ENCODE peak calls at places on chromosomes 12 and 14, in seven cellular contexts. W, K, Y, O, Q, X and A are unnamed samples.

GRCh38 chr14:79583738-79584405 is 627.4 kb downstream of the DIO2 start:
- DNase-seq in W (no peak), K (no peak), Y (no peak), O (no peak), Q (peak), X (no peak), A (no peak)

GRCh38 chr14:106694638-106695393 is 1168.4 kb downstream of the TMEM121 start:
- DNase-seq in W (peak), K (no peak), Y (no peak), O (no peak), Q (no peak), X (no peak), A (no peak)

GRCh38 chr14:99755629-99756603 is 37.3 kb upstream of the EML1 start:
- DNase-seq in W (no peak), K (no peak), Y (peak), O (peak), Q (peak), X (no peak), A (peak)

GRCh38 chr14:38254565-38255407 is 1.1 kb downstream of the CLEC14A start:
- DNase-seq in W (no peak), K (peak), Y (no peak), O (no peak), Q (no peak), X (no peak), A (no peak)

GRCh38 chr14:58362798-58363412 is 32.8 kb upstream of the TOMM20L start:
- DNase-seq in W (no peak), K (peak), Y (no peak), O (peak), Q (no peak), X (peak), A (no peak)

GRCh38 chr12:85076688-85077430 is 40.7 kb downstream of the LRRIQ1 start:
- DNase-seq in W (no peak), K (peak), Y (no peak), O (peak), Q (peak), X (peak), A (no peak)

GRCh38 chr12:79689041-79689476 is 1.7 kb downstream of the PAWR start:
- DNase-seq in W (no peak), K (no peak), Y (no peak), O (no peak), Q (no peak), X (peak), A (no peak)

GRCh38 chr14:69571879-69572633 is 2.6 kb downstream of the CCDC177 start:
- DNase-seq in W (peak), K (no peak), Y (no peak), O (no peak), Q (no peak), X (no peak), A (no peak)

GRCh38 chr12:95601626-95602025 is 50.4 kb upstream of the USP44 start:
- DNase-seq in W (no peak), K (no peak), Y (no peak), O (peak), Q (no peak), X (no peak), A (no peak)

GRCh38 chr14:31025335-31026075 is at the start of gene AP4S1:
- DNase-seq in W (peak), K (peak), Y (peak), O (peak), Q (no peak), X (peak), A (no peak)

GRCh38 chr12:41940571-41940970 is 204.1 kb downstream of the GXYLT1 start:
- DNase-seq in W (no peak), K (no peak), Y (no peak), O (no peak), Q (no peak), X (no peak), A (no peak)

GRCh38 chr14:60151715-60152114 is 13.5 kb downstream of the DHRS7 start:
- DNase-seq in W (no peak), K (no peak), Y (peak), O (peak), Q (peak), X (peak), A (peak)

GRCh38 chr12:12427568-12427967 is 70.7 kb downstream of the BORCS5 start:
- DNase-seq in W (no peak), K (no peak), Y (no peak), O (no peak), Q (no peak), X (no peak), A (no peak)

GRCh38 chr12:78328524-78328923 is 497.8 kb downstream of the NAV3 start:
- DNase-seq in W (no peak), K (no peak), Y (no peak), O (no peak), Q (no peak), X (no peak), A (no peak)

GRCh38 chr12:88237954-88238353 is 95.8 kb downstream of the TMTC3 start:
- DNase-seq in W (no peak), K (no peak), Y (no peak), O (no peak), Q (no peak), X (peak), A (no peak)

GRCh38 chr14:70884595-70885342 is 22.5 kb upstream of the PCNX1 start:
- DNase-seq in W (no peak), K (no peak), Y (no peak), O (no peak), Q (no peak), X (no peak), A (no peak)

GRCh38 chr12:121796855-121797751 is 3.6 kb upstream of the RHOF start:
- DNase-seq in W (no peak), K (peak), Y (peak), O (peak), Q (no peak), X (no peak), A (peak)

GRCh38 chr12:63945777-63946176 is 101.3 kb downstream of the SRGAP1 start:
- DNase-seq in W (no peak), K (no peak), Y (no peak), O (no peak), Q (no peak), X (no peak), A (no peak)

GRCh38 chr12:10235761-10236631 is 23.3 kb downstream of the GABARAPL1 start:
- DNase-seq in W (no peak), K (peak), Y (no peak), O (peak), Q (no peak), X (peak), A (no peak)

GRCh38 chr14:81565441-81566290 is 32.0 kb upstream of the SEL1L start:
- DNase-seq in W (peak), K (peak), Y (no peak), O (peak), Q (no peak), X (peak), A (no peak)

GRCh38 chr14:74984241-74985027 is 18.3 kb upstream of the EIF2B2 start:
- DNase-seq in W (no peak), K (peak), Y (no peak), O (no peak), Q (no peak), X (no peak), A (no peak)

GRCh38 chr12:94954029-94954685 is 49.3 kb downstream of the NDUFA12 start:
- DNase-seq in W (no peak), K (no peak), Y (no peak), O (no peak), Q (no peak), X (peak), A (no peak)

GRCh38 chr12:120687570-120688289 is 781 bp downstream of the MLEC start:
- DNase-seq in W (no peak), K (peak), Y (no peak), O (peak), Q (no peak), X (peak), A (no peak)

GRCh38 chr12:4506430-4506829 is 32.3 kb upstream of the RAD51AP1 start:
- DNase-seq in W (no peak), K (no peak), Y (no peak), O (no peak), Q (no peak), X (no peak), A (no peak)

GRCh38 chr12:124917841-124918621 is 3.6 kb upstream of the UBC start:
- DNase-seq in W (no peak), K (no peak), Y (no peak), O (no peak), Q (no peak), X (no peak), A (no peak)

GRCh38 chr12:3122841-3123678 is 45.9 kb downstream of the TSPAN9 start:
- DNase-seq in W (no peak), K (no peak), Y (no peak), O (peak), Q (peak), X (no peak), A (peak)

GRCh38 chr12:26465419-26466097 is 270.2 kb downstream of the SSPN start:
- DNase-seq in W (no peak), K (peak), Y (no peak), O (no peak), Q (no peak), X (no peak), A (no peak)

GRCh38 chr14:77035267-77035666 is 6.8 kb upstream of the IRF2BPL start:
- DNase-seq in W (no peak), K (no peak), Y (no peak), O (no peak), Q (no peak), X (no peak), A (no peak)

GRCh38 chr12:114888458-114888857 is 204.5 kb upstream of the TBX3 start:
- DNase-seq in W (no peak), K (no peak), Y (no peak), O (no peak), Q (no peak), X (no peak), A (no peak)

GRCh38 chr12:120751389-120751788 is 25.8 kb downstream of the ACADS start:
- DNase-seq in W (no peak), K (no peak), Y (no peak), O (no peak), Q (no peak), X (no peak), A (no peak)

GRCh38 chr12:95881331-95881955 is 22.7 kb downstream of the SNRPF start:
- DNase-seq in W (no peak), K (no peak), Y (no peak), O (no peak), Q (no peak), X (no peak), A (no peak)

GRCh38 chr14:49598182-49598478 is 610 bp upstream of the LRR1 start:
- DNase-seq in W (no peak), K (no peak), Y (no peak), O (peak), Q (no peak), X (peak), A (no peak)

GRCh38 chr12:106248849-106249371 is 1.1 kb upstream of the CKAP4 start:
- DNase-seq in W (no peak), K (no peak), Y (no peak), O (peak), Q (peak), X (no peak), A (no peak)